ENCODE peak calls at places on chromosomes 13 and 19, in nine cellular contexts. W is fibroblast of lung, U is mesenchymal stem cell, S is H9, J is GM23248, V is mesendoderm, B is A549, M is hepatocyte, T is astrocyte. R is an unnamed sample.

GRCh38 chr13:107644136-107644535 is 571.2 kb downstream of the LIG4 start:
- DNase-seq in U (no peak), W (no peak), V (no peak), S (no peak), T (no peak), M (no peak), J (no peak), B (no peak), R (no peak)

GRCh38 chr13:24328145-24328544 is 18.8 kb downstream of the C1QTNF9 start:
- DNase-seq in T (no peak), U (no peak), M (no peak), W (no peak), V (no peak), B (no peak), J (no peak), S (no peak), R (no peak)

GRCh38 chr19:35908010-35908441 is at the start of gene TYROBP:
- DNase-seq in S (no peak), U (no peak), M (no peak), J (no peak), W (no peak), T (no peak), V (no peak), B (no peak), R (peak)

GRCh38 chr13:94696171-94696570 is 16.2 kb downstream of the SOX21 start:
- DNase-seq in U (no peak), V (no peak), W (no peak), S (no peak), M (no peak), J (no peak), T (no peak), B (no peak), R (no peak)

GRCh38 chr19:39966617-39967016 is 4.3 kb upstream of the PSMC4 start:
- DNase-seq in U (no peak), W (no peak), V (no peak), J (no peak), T (no peak), S (no peak), M (no peak), B (no peak), R (no peak)

GRCh38 chr19:33390120-33390907 is 16.8 kb downstream of the CEBPG start:
- DNase-seq in S (no peak), B (no peak), W (peak), J (no peak), V (no peak), U (no peak), M (no peak), T (peak), R (peak)

GRCh38 chr13:30002577-30002976 is 152.2 kb upstream of the UBL3 start:
- DNase-seq in V (no peak), W (peak), M (no peak), T (peak), U (peak), J (peak), B (no peak), S (no peak), R (peak)

GRCh38 chr19:39160889-39161672 is 35.5 kb downstream of the PAK4 start:
- DNase-seq in B (no peak), M (no peak), J (peak), S (no peak), V (no peak), W (peak), T (peak), U (peak), R (peak)

GRCh38 chr13:24232474-24232873 is 72.0 kb downstream of the SPATA13 start:
- DNase-seq in U (no peak), T (no peak), B (no peak), W (no peak), J (no peak), M (no peak), S (peak), V (peak), R (no peak)

GRCh38 chr13:90427322-90428272 is 919.9 kb upstream of the MIR17HG start:
- DNase-seq in B (no peak), T (no peak), J (no peak), S (peak), M (no peak), V (no peak), U (no peak), W (no peak), R (no peak)

GRCh38 chr19:47215581-47215980 is 15.4 kb downstream of the BBC3 start:
- DNase-seq in T (no peak), B (no peak), J (no peak), S (no peak), W (no peak), U (no peak), M (no peak), V (no peak), R (no peak)

GRCh38 chr13:107203146-107203847 is 635.4 kb upstream of the ARGLU1 start:
- DNase-seq in B (peak), S (peak), T (no peak), J (peak), W (peak), V (peak), U (peak), M (peak), R (no peak)

GRCh38 chr13:49995535-49996165 is 1.2 kb upstream of the TRIM13 start:
- DNase-seq in U (peak), J (peak), T (peak), W (peak), B (no peak), S (no peak), V (peak), M (no peak), R (no peak)

GRCh38 chr13:105982219-105982618 is 553.2 kb downstream of the EFNB2 start:
- DNase-seq in U (no peak), B (no peak), T (no peak), W (no peak), J (no peak), S (peak), M (no peak), V (peak), R (no peak)

GRCh38 chr19:8158411-8159074 is 9.2 kb upstream of the FBN3 start:
- DNase-seq in U (peak), S (peak), W (peak), J (peak), M (peak), V (peak), B (peak), T (peak), R (peak)

GRCh38 chr19:12521996-12522395 is 29.3 kb downstream of the ZNF564 start:
- DNase-seq in B (no peak), M (no peak), J (no peak), S (peak), U (no peak), V (peak), T (no peak), W (no peak), R (no peak)

GRCh38 chr19:49151339-49152217 is 3.6 kb downstream of the HRC start:
- DNase-seq in J (peak), W (peak), U (peak), M (peak), B (peak), S (peak), T (no peak), V (peak), R (peak)

DNA sequence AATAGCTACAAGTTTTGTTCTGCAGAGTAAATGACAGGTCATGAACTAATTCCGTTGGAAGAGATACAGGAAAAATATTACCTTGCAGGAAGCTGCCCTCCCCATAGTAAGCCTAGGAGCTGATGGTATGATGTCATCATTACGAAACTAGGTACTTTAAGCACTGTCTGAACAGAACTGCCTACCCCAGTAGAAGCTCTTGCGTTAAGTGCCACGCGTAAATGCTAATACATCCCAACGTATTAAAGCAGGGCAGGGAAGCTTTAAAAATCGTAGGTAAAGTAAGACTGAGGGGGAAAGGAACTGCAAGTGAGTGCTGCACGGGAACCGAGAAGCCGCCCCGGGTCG is 572 bp downstream of the UGGT2 start:
- DNase-seq in M (peak), U (peak), V (peak), W (peak), J (peak), T (peak), B (peak), S (no peak), R (peak)
- H3K4me2 ChIP-seq in M (peak), U (peak), V (peak), W (peak), J (peak), T (peak), B (peak), S (peak), R (peak)

GRCh38 chr19:5048091-5048726 is 79.3 kb downstream of the KDM4B start:
- DNase-seq in U (peak), V (peak), S (peak), T (peak), W (peak), J (peak), M (peak), B (peak), R (peak)
- H3K4me2 ChIP-seq in U (peak), V (no peak), S (no peak), T (peak), W (peak), J (peak), M (peak), B (peak), R (peak)

GRCh38 chr19:16026756-16027155 is 49.5 kb upstream of the TPM4 start:
- DNase-seq in J (no peak), V (no peak), W (no peak), U (no peak), T (no peak), B (no peak), M (no peak), S (no peak), R (peak)

GRCh38 chr19:16023558-16023915 is 52.8 kb upstream of the TPM4 start:
- DNase-seq in J (no peak), B (no peak), M (no peak), U (no peak), W (no peak), S (peak), T (no peak), V (no peak), R (no peak)

GRCh38 chr19:16024266-16025107 is 51.8 kb upstream of the TPM4 start:
- DNase-seq in B (no peak), W (no peak), V (no peak), J (no peak), S (no peak), M (no peak), T (no peak), U (no peak), R (peak)

GRCh38 chr19:16026131-16026530 is 50.2 kb upstream of the TPM4 start:
- DNase-seq in B (no peak), U (no peak), T (no peak), M (no peak), S (no peak), V (no peak), W (no peak), J (no peak), R (peak)

GRCh38 chr19:16025108-16026101 is 50.9 kb upstream of the TPM4 start:
- DNase-seq in T (peak), M (peak), B (peak), J (peak), S (peak), W (peak), V (peak), U (peak), R (peak)
- H3K4me2 ChIP-seq in T (no peak), M (no peak), B (no peak), J (no peak), S (no peak), W (no peak), V (no peak), U (no peak), R (no peak)

GRCh38 chr13:113447596-113447995 is 5.7 kb downstream of the ADPRHL1 start:
- DNase-seq in T (no peak), B (no peak), J (no peak), V (no peak), W (no peak), S (no peak), U (no peak), M (no peak), R (no peak)
- H3K4me2 ChIP-seq in T (no peak), B (peak), J (no peak), V (no peak), W (no peak), S (no peak), U (no peak), M (no peak), R (no peak)

DNA sequence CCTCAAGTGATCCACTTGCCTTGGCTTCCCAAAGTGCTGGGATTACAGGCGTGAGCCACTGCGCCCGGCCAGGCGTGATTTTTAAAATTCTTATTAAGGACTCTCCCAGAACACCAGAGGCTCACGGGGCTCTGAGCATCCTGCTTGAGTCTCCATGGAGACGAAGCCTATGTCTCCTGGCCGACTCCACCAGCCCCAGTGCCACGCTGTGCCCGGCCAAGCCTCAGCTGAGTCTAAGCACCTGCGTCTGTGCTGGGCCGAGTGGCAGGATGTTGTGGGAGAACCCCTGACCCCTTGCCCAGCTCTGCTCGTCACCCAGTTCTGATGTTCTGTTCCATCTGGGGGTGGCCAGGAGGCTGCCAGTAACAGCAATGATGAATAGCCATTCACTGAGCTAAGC is 3.9 kb upstream of the CELF5 start:
- DNase-seq in T (no peak), V (no peak), U (no peak), S (no peak), M (no peak), J (no peak), B (no peak), W (no peak), R (no peak)
- H3K4me2 ChIP-seq in T (no peak), V (no peak), U (no peak), S (no peak), M (no peak), J (no peak), B (no peak), W (no peak), R (no peak)

DNA sequence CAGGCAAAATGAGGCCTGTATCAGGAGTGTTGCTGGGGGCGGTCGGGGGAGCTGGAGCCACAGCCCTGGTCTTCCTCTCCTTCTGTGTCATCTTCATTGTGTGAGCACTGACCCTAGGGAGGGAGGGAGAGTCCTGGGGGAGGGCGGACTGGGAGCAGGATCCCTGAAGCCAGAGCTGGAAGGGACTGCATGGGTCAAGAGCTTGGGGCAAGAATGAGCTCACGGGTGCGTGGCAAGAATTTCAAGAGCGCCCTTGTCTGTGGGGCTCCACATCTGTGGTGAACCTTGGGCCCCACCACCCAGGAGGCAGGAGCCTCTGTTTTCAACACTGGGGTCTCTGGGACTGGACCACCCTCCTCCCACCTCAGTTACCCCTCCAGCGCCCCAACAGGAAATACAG is 4.7 kb downstream of the SIGLEC7 start:
- DNase-seq in V (no peak), T (no peak), U (no peak), J (no peak), B (no peak), M (no peak), W (no peak), S (no peak), R (no peak)
- H3K4me2 ChIP-seq in V (no peak), T (no peak), U (no peak), J (no peak), B (no peak), M (no peak), W (no peak), S (no peak), R (no peak)

R was measured in osteoblast.